ENCODE peak calls at places on chromosomes 11 and 22, in five cellular contexts. One of them, this sample, is unnamed. For H3K9me3, the result is how much of the 10 kb centered on the place peaks cover.

GRCh38 chr11:63769044-63769718 is 606 bp upstream of the ZFTA start:
- DNase-seq in fibroblast of lung: no peak
- DNase-seq in ovary: peak
- DNase-seq in uterus: peak
- DNase-seq in HCT116: no peak
- DNase-seq in this sample: no peak

GRCh38 chr22:37776639-37777005 is 31.1 kb upstream of the GCAT start:
- DNase-seq in uterus: no peak
- DNase-seq in ovary: no peak
- DNase-seq in HCT116: no peak
- DNase-seq in fibroblast of lung: no peak
- DNase-seq in this sample: no peak

GRCh38 chr22:30079952-30080533 is at the start of gene HORMAD2:
- DNase-seq in fibroblast of lung: peak
- DNase-seq in uterus: no peak
- DNase-seq in ovary: no peak
- DNase-seq in HCT116: no peak
- DNase-seq in this sample: no peak

GRCh38 chr11:35388054-35388453 is 31.3 kb downstream of the SLC1A2 start:
- DNase-seq in uterus: no peak
- DNase-seq in HCT116: no peak
- DNase-seq in ovary: no peak
- DNase-seq in fibroblast of lung: no peak
- DNase-seq in this sample: no peak

GRCh38 chr11:8934735-8935478 is 2.2 kb upstream of the C11orf16 start:
- DNase-seq in HCT116: peak
- DNase-seq in uterus: no peak
- DNase-seq in fibroblast of lung: peak
- DNase-seq in ovary: no peak
- DNase-seq in this sample: no peak

GRCh38 chr11:1562469-1563148 is 9.5 kb downstream of the DUSP8 start:
- DNase-seq in fibroblast of lung: no peak
- DNase-seq in ovary: no peak
- DNase-seq in HCT116: no peak
- DNase-seq in uterus: no peak
- DNase-seq in this sample: no peak

GRCh38 chr22:20577045-20577444 is 69.6 kb downstream of the MED15 start:
- DNase-seq in fibroblast of lung: no peak
- DNase-seq in ovary: no peak
- DNase-seq in uterus: no peak
- DNase-seq in HCT116: no peak
- DNase-seq in this sample: no peak

GRCh38 chr11:92941676-92942571 is 27.5 kb upstream of the MTNR1B start:
- DNase-seq in uterus: no peak
- DNase-seq in fibroblast of lung: peak
- DNase-seq in HCT116: peak
- DNase-seq in ovary: no peak
- DNase-seq in this sample: no peak

GRCh38 chr11:75342966-75343870 is 8.2 kb downstream of the ARRB1 start:
- DNase-seq in ovary: no peak
- DNase-seq in HCT116: no peak
- DNase-seq in uterus: no peak
- DNase-seq in fibroblast of lung: peak
- DNase-seq in this sample: no peak

GRCh38 chr22:44630826-44631225 is 71.2 kb upstream of the PRR5 start:
- DNase-seq in uterus: no peak
- DNase-seq in HCT116: no peak
- DNase-seq in fibroblast of lung: no peak
- DNase-seq in ovary: no peak
- DNase-seq in this sample: no peak

GRCh38 chr11:28621648-28622215 is 513.5 kb downstream of the METTL15 start:
- DNase-seq in fibroblast of lung: peak
- DNase-seq in HCT116: no peak
- DNase-seq in ovary: no peak
- DNase-seq in uterus: peak
- DNase-seq in this sample: no peak

GRCh38 chr11:119764108-119764874 is 35.3 kb upstream of the NECTIN1 start:
- DNase-seq in HCT116: no peak
- DNase-seq in uterus: peak
- DNase-seq in ovary: peak
- DNase-seq in fibroblast of lung: peak
- DNase-seq in this sample: no peak

GRCh38 chr22:24230911-24231656 is 13.8 kb downstream of the GGT5 start:
- DNase-seq in uterus: no peak
- DNase-seq in ovary: no peak
- DNase-seq in HCT116: no peak
- DNase-seq in fibroblast of lung: no peak
- DNase-seq in this sample: peak

GRCh38 chr11:35116762-35117588 is 22.0 kb upstream of the CD44 start:
- DNase-seq in ovary: no peak
- DNase-seq in HCT116: no peak
- DNase-seq in fibroblast of lung: peak
- DNase-seq in uterus: peak
- DNase-seq in this sample: no peak

GRCh38 chr22:47552541-47553205 is 790.2 kb downstream of the TBC1D22A start:
- DNase-seq in uterus: no peak
- DNase-seq in fibroblast of lung: no peak
- DNase-seq in ovary: no peak
- DNase-seq in HCT116: no peak
- DNase-seq in this sample: no peak

GRCh38 chr22:26535499-26535898 is 23.2 kb upstream of the TFIP11 start:
- DNase-seq in fibroblast of lung: no peak
- DNase-seq in ovary: no peak
- DNase-seq in uterus: no peak
- DNase-seq in HCT116: no peak
- DNase-seq in this sample: no peak

GRCh38 chr11:68827733-68828132 is 14.0 kb downstream of the CPT1A start:
- DNase-seq in HCT116: no peak
- DNase-seq in uterus: no peak
- DNase-seq in fibroblast of lung: no peak
- DNase-seq in ovary: no peak
- DNase-seq in this sample: no peak

GRCh38 chr11:125062931-125063428 is at the start of gene SLC37A2:
- DNase-seq in uterus: peak
- DNase-seq in ovary: peak
- DNase-seq in HCT116: no peak
- DNase-seq in fibroblast of lung: peak
- DNase-seq in this sample: peak

DNA sequence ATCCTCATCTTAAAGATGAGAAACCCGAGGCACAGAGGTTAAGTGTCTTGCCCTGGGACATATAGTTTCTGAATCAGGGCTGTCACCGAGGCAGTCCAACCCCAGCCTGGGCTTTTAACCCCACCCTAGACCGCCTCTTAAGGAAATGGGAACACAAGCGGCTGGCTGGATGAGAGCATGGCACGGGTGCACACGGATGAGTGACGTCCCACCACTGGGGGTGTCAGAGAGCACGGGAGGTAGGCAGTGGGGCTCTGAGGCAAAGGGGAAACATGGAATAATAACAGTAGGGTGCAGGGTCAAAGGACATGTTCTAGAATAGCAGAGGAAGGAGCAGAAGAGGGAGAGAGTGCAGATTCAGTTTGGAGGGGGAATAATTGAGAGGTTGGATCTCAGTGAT is 22.3 kb downstream of the PPFIBP2 start:
- DNase-seq in HCT116: no peak
- DNase-seq in uterus: no peak
- DNase-seq in fibroblast of lung: no peak
- DNase-seq in ovary: no peak
- DNase-seq in this sample: no peak
- TF ChIP-seq CTCF in HCT116: peak
- TF ChIP-seq CTCF in uterus: no peak
- TF ChIP-seq CTCF in fibroblast of lung: peak
- TF ChIP-seq CTCF in ovary: no peak
- TF ChIP-seq CTCF in this sample: peak

DNA sequence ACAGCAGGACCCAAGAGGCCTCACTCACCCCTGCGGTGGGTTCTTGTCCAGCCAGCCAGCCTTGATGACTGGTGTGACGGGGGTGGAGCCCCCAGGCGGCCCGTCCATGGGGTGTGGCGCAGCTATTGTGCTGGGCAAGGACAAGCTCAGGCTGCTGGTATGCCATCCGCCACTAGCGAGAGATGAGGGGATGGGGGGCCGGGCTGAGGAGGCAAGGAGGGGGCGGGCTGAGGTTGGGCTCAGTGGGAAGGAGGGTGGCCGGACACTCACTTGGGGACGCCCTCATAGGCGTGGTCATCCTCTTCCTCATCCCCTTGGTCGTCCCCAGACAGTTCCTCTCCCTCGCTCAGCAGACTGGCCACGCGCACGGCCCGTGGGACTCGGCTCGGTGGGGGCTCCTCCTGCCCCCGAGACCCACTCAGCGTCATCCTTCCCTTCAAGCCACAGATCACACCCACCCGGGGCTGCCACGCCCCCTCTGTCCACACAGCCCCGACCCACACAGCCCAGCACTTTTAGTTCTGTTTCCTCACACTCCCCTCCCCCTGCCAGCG is 38.0 kb upstream of the PDE2A start:
- DNase-seq in uterus: peak
- DNase-seq in HCT116: no peak
- DNase-seq in fibroblast of lung: peak
- DNase-seq in ovary: no peak
- DNase-seq in this sample: no peak
- H3K27ac ChIP-seq in uterus: peak
- H3K27ac ChIP-seq in HCT116: no peak
- H3K27ac ChIP-seq in fibroblast of lung: peak
- H3K27ac ChIP-seq in ovary: no peak
- H3K27ac ChIP-seq in this sample: no peak

GRCh38 chr11:33005175-33005574 is 10.5 kb upstream of the DEPDC7 start:
- DNase-seq in fibroblast of lung: no peak
- DNase-seq in uterus: no peak
- DNase-seq in ovary: no peak
- DNase-seq in HCT116: no peak
- DNase-seq in this sample: no peak
- H3K9me3 ChIP-seq in fibroblast of lung: under half
- H3K9me3 ChIP-seq in uterus: under half
- H3K9me3 ChIP-seq in ovary: under half
- H3K9me3 ChIP-seq in HCT116: under half
- H3K9me3 ChIP-seq in this sample: under half

DNA sequence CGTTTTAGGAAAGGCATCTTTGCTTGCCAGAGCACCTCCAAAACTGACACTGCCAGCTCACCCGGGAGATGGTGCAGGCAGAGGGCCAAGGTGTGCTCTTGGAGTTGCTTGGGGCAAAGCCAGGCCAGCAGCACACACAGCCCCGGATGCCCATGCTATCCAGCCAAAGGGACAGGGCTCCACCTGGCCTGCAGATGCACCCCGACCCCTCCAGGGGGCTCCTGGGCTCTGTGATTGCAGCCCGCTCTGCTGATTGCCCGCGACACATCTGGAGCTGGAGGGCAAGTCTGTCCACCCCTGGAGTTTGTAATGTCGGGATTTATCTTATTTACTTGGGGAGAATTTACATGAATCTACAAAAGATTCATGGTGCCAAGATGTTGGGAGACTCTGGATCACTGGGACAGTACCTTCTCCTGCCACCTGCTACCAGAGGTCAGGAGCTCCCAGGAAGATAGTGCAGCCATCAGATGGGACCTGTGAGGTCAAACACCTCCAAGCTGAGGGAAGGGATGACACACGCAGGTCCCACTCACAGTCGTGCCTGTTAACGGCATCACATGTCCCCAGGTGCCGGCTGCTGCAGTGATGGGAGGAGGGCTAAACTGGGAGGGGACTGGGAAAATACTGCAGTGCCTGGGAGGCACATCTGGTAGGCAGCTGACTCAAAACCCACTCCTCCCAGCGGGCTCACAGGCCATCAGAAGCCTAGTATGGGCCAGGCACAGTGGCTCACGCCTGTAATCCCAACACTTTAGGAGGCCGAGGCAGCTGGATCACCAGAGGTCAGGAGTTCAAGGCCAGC is 17.2 kb downstream of the CBX7 start:
- DNase-seq in fibroblast of lung: peak
- DNase-seq in uterus: no peak
- DNase-seq in ovary: peak
- DNase-seq in HCT116: peak
- DNase-seq in this sample: peak
- TF ChIP-seq CTCF in fibroblast of lung: peak
- TF ChIP-seq CTCF in uterus: peak
- TF ChIP-seq CTCF in ovary: no peak
- TF ChIP-seq CTCF in HCT116: peak
- TF ChIP-seq CTCF in this sample: peak

This sample was measured in CD4-positive, alpha-beta T cell.